ENCODE peak calls at places on chromosome 2, in nine cellular contexts. O is NCI-H460, Q is colonic mucosa, B is PC-3, N is uterus, L is stomach, A is cardiac muscle cell, P is fibroblast of gingiva, D is progenitor cell of endocrine pancreas. X is an unnamed sample.

GRCh38 chr2:198873771-198874501 is 583.8 kb downstream of the SATB2 start:
- DNase-seq in Q (no peak), L (no peak), D (no peak), O (no peak), N (no peak), B (peak; percentile 23), P (peak; percentile 34), A (no peak), X (no peak)

GRCh38 chr2:134207589-134208209 is 46.2 kb upstream of the MGAT5 start:
- DNase-seq in B (peak; percentile 68), O (peak; percentile 35), Q (peak; percentile 71), A (peak; percentile 46), L (peak; percentile 65), N (peak; percentile 23), D (no peak), P (peak; percentile 33), X (peak; percentile 75)

GRCh38 chr2:189683348-189683747 is 8.9 kb downstream of the ANKAR start:
- DNase-seq in L (no peak), P (no peak), O (no peak), A (no peak), B (peak; percentile 45), Q (no peak), N (no peak), D (no peak), X (no peak)

GRCh38 chr2:219490186-219490585 is 8.5 kb upstream of the GMPPA start:
- DNase-seq in N (no peak), O (no peak), D (no peak), B (no peak), P (no peak), L (no peak), Q (no peak), A (no peak), X (no peak)

GRCh38 chr2:121240436-121240835 is 44.6 kb downstream of the TFCP2L1 start:
- DNase-seq in B (no peak), N (no peak), Q (no peak), P (no peak), O (no peak), L (no peak), A (no peak), D (no peak), X (no peak)

GRCh38 chr2:237410949-237411635 is 2.9 kb downstream of the COL6A3 start:
- DNase-seq in A (peak; percentile 54), Q (no peak), B (no peak), L (no peak), D (no peak), N (peak; percentile 64), O (peak; percentile 47), P (no peak), X (no peak)

GRCh38 chr2:207711750-207712487 is 479 bp downstream of the CCNYL1 start:
- DNase-seq in B (peak; percentile 52), L (peak; percentile 68), Q (peak; percentile 69), O (no peak), N (peak; percentile 27), D (peak; percentile 55), P (peak; percentile 39), A (peak; percentile 55), X (peak; percentile 78)

GRCh38 chr2:44250376-44250775 is 24.9 kb upstream of the SLC3A1 start:
- DNase-seq in Q (no peak), A (no peak), O (no peak), B (no peak), D (no peak), N (no peak), P (no peak), L (no peak), X (no peak)

GRCh38 chr2:240712121-240712520 is 20.5 kb downstream of the AQP12A start:
- DNase-seq in N (no peak), A (no peak), O (no peak), P (no peak), B (no peak), L (no peak), Q (no peak), D (no peak), X (no peak)

GRCh38 chr2:223101340-223102039 is 49.5 kb downstream of the KCNE4 start:
- DNase-seq in A (peak; percentile 67), L (peak; percentile 41), N (no peak), Q (peak; percentile 48), B (peak; percentile 61), D (peak; percentile 12), O (peak; percentile 72), P (no peak), X (no peak)

GRCh38 chr2:162965151-162965550 is 126.6 kb upstream of the KCNH7 start:
- DNase-seq in A (no peak), B (no peak), P (no peak), N (no peak), D (no peak), Q (no peak), O (no peak), L (no peak), X (no peak)

GRCh38 chr2:131027566-131028528 is 65.4 kb downstream of the FAM168B start:
- DNase-seq in P (no peak), N (no peak), L (no peak), O (no peak), D (no peak), B (no peak), Q (peak; percentile 7), A (no peak), X (no peak)

GRCh38 chr2:11347403-11347965 is 3.0 kb upstream of the ROCK2 start:
- DNase-seq in Q (no peak), A (no peak), O (no peak), P (no peak), B (peak; percentile 50), N (no peak), L (no peak), D (no peak), X (no peak)

GRCh38 chr2:26018184-26018716 is 15.6 kb upstream of the RAB10 start:
- DNase-seq in P (peak; percentile 82), Q (peak; percentile 90), B (peak; percentile 92), D (no peak), A (peak; percentile 87), L (peak; percentile 84), N (peak; percentile 49), O (peak; percentile 65), X (no peak)

GRCh38 chr2:16152928-16153753 is 212.8 kb downstream of the MYCN start:
- DNase-seq in Q (no peak), P (no peak), A (no peak), L (no peak), D (no peak), N (no peak), B (no peak), O (no peak), X (no peak)

GRCh38 chr2:50840346-50841124 is 191.4 kb downstream of the NRXN1 start:
- DNase-seq in Q (no peak), N (no peak), A (no peak), L (no peak), P (no peak), B (no peak), D (no peak), O (no peak), X (no peak)

X was measured in Peyer's patch.